ENCODE peak calls at places on chromosomes 13 and 19, in nine cellular contexts. One of them, this sample, is unnamed.

GRCh38 chr13:111165611-111166010 is 50.5 kb downstream of the ARHGEF7 start:
- DNase-seq in uterus: no peak
- DNase-seq in sigmoid colon: no peak
- DNase-seq in Karpas-422: peak; percentile 64
- DNase-seq in iPS DF 6.9: no peak
- DNase-seq in cardiac muscle cell: no peak
- DNase-seq in body of pancreas: no peak
- DNase-seq in gastrocnemius medialis: no peak
- DNase-seq in adrenal gland: no peak
- DNase-seq in this sample: no peak

GRCh38 chr13:31545616-31546015 is 193.7 kb upstream of the RXFP2 start:
- DNase-seq in uterus: no peak
- DNase-seq in sigmoid colon: no peak
- DNase-seq in Karpas-422: no peak
- DNase-seq in iPS DF 6.9: no peak
- DNase-seq in cardiac muscle cell: peak; percentile 62
- DNase-seq in body of pancreas: no peak
- DNase-seq in gastrocnemius medialis: no peak
- DNase-seq in adrenal gland: no peak
- DNase-seq in this sample: no peak

GRCh38 chr19:52896431-52897148 is 845 bp downstream of the ZNF320 start:
- DNase-seq in uterus: peak; percentile 30
- DNase-seq in sigmoid colon: no peak
- DNase-seq in Karpas-422: peak; percentile 74
- DNase-seq in iPS DF 6.9: no peak
- DNase-seq in cardiac muscle cell: peak; percentile 21
- DNase-seq in body of pancreas: peak; percentile 37
- DNase-seq in gastrocnemius medialis: no peak
- DNase-seq in adrenal gland: peak; percentile 36
- DNase-seq in this sample: peak; percentile 42

GRCh38 chr13:52925775-52926285 is 77.4 kb upstream of the PCDH8 start:
- DNase-seq in uterus: no peak
- DNase-seq in sigmoid colon: no peak
- DNase-seq in Karpas-422: no peak
- DNase-seq in iPS DF 6.9: no peak
- DNase-seq in cardiac muscle cell: no peak
- DNase-seq in body of pancreas: no peak
- DNase-seq in gastrocnemius medialis: no peak
- DNase-seq in adrenal gland: peak; percentile 37
- DNase-seq in this sample: peak; percentile 20

GRCh38 chr19:38666662-38667448 is 19.4 kb downstream of the ACTN4 start:
- DNase-seq in uterus: no peak
- DNase-seq in sigmoid colon: no peak
- DNase-seq in Karpas-422: peak; percentile 72
- DNase-seq in iPS DF 6.9: no peak
- DNase-seq in cardiac muscle cell: peak; percentile 75
- DNase-seq in body of pancreas: peak; percentile 80
- DNase-seq in gastrocnemius medialis: no peak
- DNase-seq in adrenal gland: peak; percentile 84
- DNase-seq in this sample: peak; percentile 59

GRCh38 chr13:46555722-46556121 is 2.8 kb downstream of the LRCH1 start:
- DNase-seq in uterus: no peak
- DNase-seq in sigmoid colon: no peak
- DNase-seq in Karpas-422: no peak
- DNase-seq in iPS DF 6.9: no peak
- DNase-seq in cardiac muscle cell: no peak
- DNase-seq in body of pancreas: no peak
- DNase-seq in gastrocnemius medialis: no peak
- DNase-seq in adrenal gland: no peak
- DNase-seq in this sample: no peak

GRCh38 chr13:44969858-44970484 is 19.3 kb downstream of the NUFIP1 start:
- DNase-seq in uterus: no peak
- DNase-seq in sigmoid colon: no peak
- DNase-seq in Karpas-422: peak; percentile 62
- DNase-seq in iPS DF 6.9: no peak
- DNase-seq in cardiac muscle cell: peak; percentile 82
- DNase-seq in body of pancreas: no peak
- DNase-seq in gastrocnemius medialis: no peak
- DNase-seq in adrenal gland: no peak
- DNase-seq in this sample: no peak

GRCh38 chr19:18915639-18916038 is 3.5 kb downstream of the COPE start:
- DNase-seq in uterus: no peak
- DNase-seq in sigmoid colon: no peak
- DNase-seq in Karpas-422: peak; percentile 78
- DNase-seq in iPS DF 6.9: no peak
- DNase-seq in cardiac muscle cell: peak; percentile 40
- DNase-seq in body of pancreas: peak; percentile 39
- DNase-seq in gastrocnemius medialis: no peak
- DNase-seq in adrenal gland: peak; percentile 86
- DNase-seq in this sample: no peak

GRCh38 chr19:30212574-30212973 is 159.6 kb upstream of the ZNF536 start:
- DNase-seq in uterus: no peak
- DNase-seq in sigmoid colon: no peak
- DNase-seq in Karpas-422: no peak
- DNase-seq in iPS DF 6.9: no peak
- DNase-seq in cardiac muscle cell: no peak
- DNase-seq in body of pancreas: no peak
- DNase-seq in gastrocnemius medialis: no peak
- DNase-seq in adrenal gland: no peak
- DNase-seq in this sample: no peak

GRCh38 chr13:97749174-97749573 is 204.3 kb upstream of the IPO5 start:
- DNase-seq in uterus: no peak
- DNase-seq in sigmoid colon: no peak
- DNase-seq in Karpas-422: peak; percentile 61
- DNase-seq in iPS DF 6.9: no peak
- DNase-seq in cardiac muscle cell: peak; percentile 47
- DNase-seq in body of pancreas: no peak
- DNase-seq in gastrocnemius medialis: no peak
- DNase-seq in adrenal gland: no peak
- DNase-seq in this sample: no peak

GRCh38 chr13:90757127-90757680 is 590.3 kb upstream of the MIR17HG start:
- DNase-seq in uterus: no peak
- DNase-seq in sigmoid colon: no peak
- DNase-seq in Karpas-422: no peak
- DNase-seq in iPS DF 6.9: no peak
- DNase-seq in cardiac muscle cell: no peak
- DNase-seq in body of pancreas: no peak
- DNase-seq in gastrocnemius medialis: no peak
- DNase-seq in adrenal gland: no peak
- DNase-seq in this sample: no peak

GRCh38 chr13:53101883-53102282 is 73.3 kb downstream of the OLFM4 start:
- DNase-seq in uterus: no peak
- DNase-seq in sigmoid colon: no peak
- DNase-seq in Karpas-422: no peak
- DNase-seq in iPS DF 6.9: no peak
- DNase-seq in cardiac muscle cell: no peak
- DNase-seq in body of pancreas: no peak
- DNase-seq in gastrocnemius medialis: no peak
- DNase-seq in adrenal gland: no peak
- DNase-seq in this sample: no peak

GRCh38 chr13:30734434-30734833 is 909 bp upstream of the ALOX5AP start:
- DNase-seq in uterus: no peak
- DNase-seq in sigmoid colon: no peak
- DNase-seq in Karpas-422: no peak
- DNase-seq in iPS DF 6.9: no peak
- DNase-seq in cardiac muscle cell: no peak
- DNase-seq in body of pancreas: no peak
- DNase-seq in gastrocnemius medialis: no peak
- DNase-seq in adrenal gland: no peak
- DNase-seq in this sample: no peak

GRCh38 chr13:35478384-35479222 is 2.1 kb upstream of the MAB21L1 start:
- DNase-seq in uterus: no peak
- DNase-seq in sigmoid colon: peak; percentile 60
- DNase-seq in Karpas-422: peak; percentile 44
- DNase-seq in iPS DF 6.9: no peak
- DNase-seq in cardiac muscle cell: no peak
- DNase-seq in body of pancreas: no peak
- DNase-seq in gastrocnemius medialis: no peak
- DNase-seq in adrenal gland: no peak
- DNase-seq in this sample: peak; percentile 22

GRCh38 chr13:111046590-111047141 is 68.4 kb upstream of the ARHGEF7 start:
- DNase-seq in uterus: no peak
- DNase-seq in sigmoid colon: no peak
- DNase-seq in Karpas-422: peak; percentile 66
- DNase-seq in iPS DF 6.9: no peak
- DNase-seq in cardiac muscle cell: peak; percentile 34
- DNase-seq in body of pancreas: no peak
- DNase-seq in gastrocnemius medialis: no peak
- DNase-seq in adrenal gland: no peak
- DNase-seq in this sample: peak; percentile 54

DNA sequence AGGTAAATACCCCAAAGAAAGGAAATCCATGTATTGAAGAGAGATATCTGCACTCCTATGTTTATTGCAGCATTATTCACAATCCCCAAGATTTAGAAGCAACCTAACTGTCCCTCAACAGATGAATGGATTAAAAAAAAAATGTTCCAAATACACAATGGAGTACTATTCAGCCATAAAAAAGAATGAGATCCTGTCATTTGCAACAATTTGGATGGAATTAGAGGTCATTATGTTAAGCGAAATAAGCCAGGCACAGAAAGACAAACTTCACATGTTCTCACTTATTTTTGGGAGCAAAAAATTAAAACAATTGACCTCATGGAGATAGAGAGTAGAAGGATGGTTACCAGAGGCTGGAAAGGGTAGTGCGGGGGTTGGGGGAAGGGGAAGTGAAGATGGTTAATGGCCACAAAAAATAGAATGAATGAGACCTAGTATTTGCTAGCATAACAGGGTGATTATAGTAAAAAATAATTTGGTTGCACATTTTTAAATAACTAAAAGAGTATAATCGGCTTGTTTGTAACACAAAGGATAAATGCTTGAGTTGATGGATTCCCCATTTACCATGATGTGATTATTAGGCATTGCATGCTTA is 9.7 kb upstream of the ZNF709 start:
- DNase-seq in uterus: no peak
- DNase-seq in sigmoid colon: no peak
- DNase-seq in Karpas-422: peak; percentile 65
- DNase-seq in iPS DF 6.9: no peak
- DNase-seq in cardiac muscle cell: no peak
- DNase-seq in body of pancreas: no peak
- DNase-seq in gastrocnemius medialis: no peak
- DNase-seq in adrenal gland: no peak
- DNase-seq in this sample: no peak
- H3K4me3 ChIP-seq in uterus: no peak overlapping the region
- H3K4me3 ChIP-seq in sigmoid colon: no peak overlapping the region
- H3K4me3 ChIP-seq in Karpas-422: peak overlapping the region; percentile 87
- H3K4me3 ChIP-seq in iPS DF 6.9: no peak overlapping the region
- H3K4me3 ChIP-seq in cardiac muscle cell: peak overlapping the region; percentile 25
- H3K4me3 ChIP-seq in body of pancreas: no peak overlapping the region
- H3K4me3 ChIP-seq in gastrocnemius medialis: peak overlapping the region; percentile 72
- H3K4me3 ChIP-seq in adrenal gland: peak overlapping the region; percentile 83
- H3K4me3 ChIP-seq in this sample: peak overlapping the region; percentile 68

GRCh38 chr19:6278051-6278450 is 1.7 kb downstream of the MLLT1 start:
- DNase-seq in uterus: no peak
- DNase-seq in sigmoid colon: no peak
- DNase-seq in Karpas-422: no peak
- DNase-seq in iPS DF 6.9: no peak
- DNase-seq in cardiac muscle cell: no peak
- DNase-seq in body of pancreas: no peak
- DNase-seq in gastrocnemius medialis: no peak
- DNase-seq in adrenal gland: no peak
- DNase-seq in this sample: no peak
- H3K9me3 ChIP-seq in uterus: no peaks in the 10 kb centered on the region
- H3K9me3 ChIP-seq in sigmoid colon: no peaks in the 10 kb centered on the region
- H3K9me3 ChIP-seq in Karpas-422: no peaks in the 10 kb centered on the region
- H3K9me3 ChIP-seq in iPS DF 6.9: no peaks in the 10 kb centered on the region
- H3K9me3 ChIP-seq in cardiac muscle cell: no peaks in the 10 kb centered on the region
- H3K9me3 ChIP-seq in body of pancreas: no peaks in the 10 kb centered on the region
- H3K9me3 ChIP-seq in gastrocnemius medialis: no peaks in the 10 kb centered on the region
- H3K9me3 ChIP-seq in adrenal gland: no peaks in the 10 kb centered on the region
- H3K9me3 ChIP-seq in this sample: no peaks in the 10 kb centered on the region

GRCh38 chr13:100040196-100040595 is 48.7 kb upstream of the PCCA start:
- DNase-seq in uterus: no peak
- DNase-seq in sigmoid colon: no peak
- DNase-seq in Karpas-422: no peak
- DNase-seq in iPS DF 6.9: no peak
- DNase-seq in cardiac muscle cell: no peak
- DNase-seq in body of pancreas: no peak
- DNase-seq in gastrocnemius medialis: no peak
- DNase-seq in adrenal gland: no peak
- DNase-seq in this sample: no peak

GRCh38 chr13:100045355-100045754 is 43.5 kb upstream of the PCCA start:
- DNase-seq in uterus: no peak
- DNase-seq in sigmoid colon: no peak
- DNase-seq in Karpas-422: no peak
- DNase-seq in iPS DF 6.9: no peak
- DNase-seq in cardiac muscle cell: no peak
- DNase-seq in body of pancreas: no peak
- DNase-seq in gastrocnemius medialis: no peak
- DNase-seq in adrenal gland: no peak
- DNase-seq in this sample: no peak

GRCh38 chr13:100035936-100036335 is 53.0 kb upstream of the PCCA start:
- DNase-seq in uterus: no peak
- DNase-seq in sigmoid colon: no peak
- DNase-seq in Karpas-422: no peak
- DNase-seq in iPS DF 6.9: no peak
- DNase-seq in cardiac muscle cell: no peak
- DNase-seq in body of pancreas: no peak
- DNase-seq in gastrocnemius medialis: no peak
- DNase-seq in adrenal gland: no peak
- DNase-seq in this sample: no peak

GRCh38 chr13:100044936-100045335 is 44.0 kb upstream of the PCCA start:
- DNase-seq in uterus: no peak
- DNase-seq in sigmoid colon: no peak
- DNase-seq in Karpas-422: no peak
- DNase-seq in iPS DF 6.9: no peak
- DNase-seq in cardiac muscle cell: no peak
- DNase-seq in body of pancreas: no peak
- DNase-seq in gastrocnemius medialis: no peak
- DNase-seq in adrenal gland: no peak
- DNase-seq in this sample: no peak

DNA sequence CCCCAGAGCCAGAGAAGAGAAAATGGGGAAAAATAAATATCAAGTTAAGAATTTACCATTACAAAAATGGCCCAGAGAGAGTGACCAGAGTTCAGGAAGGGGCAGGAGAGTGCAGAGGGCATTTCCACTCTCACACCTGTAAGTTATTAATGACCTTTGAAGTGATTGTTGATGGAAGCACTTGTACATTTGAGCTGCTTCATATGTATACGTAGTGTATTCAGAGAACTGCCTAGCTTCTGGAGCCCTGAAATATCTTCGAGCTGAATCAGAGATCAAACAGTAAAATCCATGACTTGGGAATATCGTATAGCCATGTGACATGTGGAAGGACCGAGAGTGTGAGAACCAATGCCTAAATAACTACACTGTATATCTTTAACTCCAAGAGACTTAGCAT is 49.2 kb upstream of the PCCA start:
- DNase-seq in uterus: no peak
- DNase-seq in sigmoid colon: no peak
- DNase-seq in Karpas-422: no peak
- DNase-seq in iPS DF 6.9: no peak
- DNase-seq in cardiac muscle cell: no peak
- DNase-seq in body of pancreas: no peak
- DNase-seq in gastrocnemius medialis: no peak
- DNase-seq in adrenal gland: no peak
- DNase-seq in this sample: no peak
- H3K4me3 ChIP-seq in uterus: no peak overlapping the region
- H3K4me3 ChIP-seq in sigmoid colon: no peak overlapping the region
- H3K4me3 ChIP-seq in Karpas-422: no peak overlapping the region
- H3K4me3 ChIP-seq in iPS DF 6.9: no peak overlapping the region
- H3K4me3 ChIP-seq in cardiac muscle cell: no peak overlapping the region
- H3K4me3 ChIP-seq in body of pancreas: no peak overlapping the region
- H3K4me3 ChIP-seq in gastrocnemius medialis: no peak overlapping the region
- H3K4me3 ChIP-seq in adrenal gland: no peak overlapping the region
- H3K4me3 ChIP-seq in this sample: no peak overlapping the region

GRCh38 chr19:27529158-27529557 is 1683.8 kb downstream of the UQCRFS1 start:
- DNase-seq in uterus: no peak
- DNase-seq in sigmoid colon: no peak
- DNase-seq in Karpas-422: no peak
- DNase-seq in iPS DF 6.9: no peak
- DNase-seq in cardiac muscle cell: no peak
- DNase-seq in body of pancreas: no peak
- DNase-seq in gastrocnemius medialis: no peak
- DNase-seq in adrenal gland: no peak
- DNase-seq in this sample: no peak
- H3K9me3 ChIP-seq in uterus: no peaks in the 10 kb centered on the region
- H3K9me3 ChIP-seq in sigmoid colon: no peaks in the 10 kb centered on the region
- H3K9me3 ChIP-seq in Karpas-422: peaks cover 70% of the 10 kb centered on the region
- H3K9me3 ChIP-seq in iPS DF 6.9: no peaks in the 10 kb centered on the region
- H3K9me3 ChIP-seq in cardiac muscle cell: no peaks in the 10 kb centered on the region
- H3K9me3 ChIP-seq in body of pancreas: no peaks in the 10 kb centered on the region
- H3K9me3 ChIP-seq in gastrocnemius medialis: peaks cover 6% of the 10 kb centered on the region
- H3K9me3 ChIP-seq in adrenal gland: peaks cover 36% of the 10 kb centered on the region
- H3K9me3 ChIP-seq in this sample: peaks cover 2% of the 10 kb centered on the region